ENCODE peak calls at places on chromosomes 11 and 22, in five cellular contexts. U, M, X, R and H are unnamed samples.

GRCh38 chr22:40560551-40560950 is 76.0 kb downstream of the MRTFA start:
- DNase-seq in U (no peak), M (peak; percentile 65), X (peak; percentile 73), R (no peak), H (no peak)

GRCh38 chr22:36921309-36922096 is 8.1 kb downstream of the CSF2RB start:
- DNase-seq in U (no peak), M (no peak), X (no peak), R (no peak), H (no peak)

GRCh38 chr11:77748266-77748665 is 72.3 kb downstream of the RSF1 start:
- DNase-seq in U (no peak), M (no peak), X (no peak), R (no peak), H (no peak)

GRCh38 chr22:44399906-44400762 is 87.4 kb upstream of the SHISAL1 start:
- DNase-seq in U (no peak), M (no peak), X (no peak), R (no peak), H (no peak)

GRCh38 chr11:7882860-7883259 is 48.2 kb downstream of the OR10A6 start:
- DNase-seq in U (no peak), M (no peak), X (peak; percentile 84), R (no peak), H (no peak)

GRCh38 chr22:23763579-23764331 is 965 bp downstream of the C22orf15 start:
- DNase-seq in U (peak; percentile 40), M (no peak), X (no peak), R (peak; percentile 37), H (no peak)

GRCh38 chr22:46070215-46070721 is 80.1 kb upstream of the PPARA start:
- DNase-seq in U (no peak), M (no peak), X (peak; percentile 36), R (peak; percentile 29), H (peak; percentile 82)

GRCh38 chr11:44793350-44794090 is 66.8 kb downstream of the TSPAN18 start:
- DNase-seq in U (no peak), M (peak; percentile 6), X (peak; percentile 65), R (no peak), H (no peak)

GRCh38 chr22:35335936-35336781 is 36.5 kb downstream of the TOM1 start:
- DNase-seq in U (no peak), M (no peak), X (no peak), R (no peak), H (no peak)

GRCh38 chr11:65506316-65506769 is 7.5 kb downstream of the MALAT1 start:
- DNase-seq in U (no peak), M (no peak), X (no peak), R (no peak), H (no peak)

GRCh38 chr11:64694821-64695365 is 28.1 kb downstream of the NRXN2 start:
- DNase-seq in U (no peak), M (no peak), X (no peak), R (no peak), H (no peak)

GRCh38 chr11:85889676-85890579 is 34.7 kb downstream of the CCDC83 start:
- DNase-seq in U (no peak), M (peak; percentile 81), X (peak; percentile 84), R (no peak), H (no peak)

GRCh38 chr11:32838505-32839274 is 9.0 kb downstream of the PRRG4 start:
- DNase-seq in U (no peak), M (no peak), X (peak; percentile 39), R (no peak), H (peak; percentile 42)

GRCh38 chr22:37030560-37031281 is 11.2 kb downstream of the MPST start:
- DNase-seq in U (no peak), M (no peak), X (no peak), R (no peak), H (no peak)

GRCh38 chr11:45075952-45076351 is 70.5 kb upstream of the PRDM11 start:
- DNase-seq in U (no peak), M (no peak), X (no peak), R (no peak), H (no peak)

GRCh38 chr22:40679249-40679963 is at the start of gene MCHR1:
- DNase-seq in U (no peak), M (no peak), X (no peak), R (no peak), H (no peak)

GRCh38 chr11:763073-763463 is 14.2 kb downstream of the GATD1 start:
- DNase-seq in U (no peak), M (no peak), X (no peak), R (no peak), H (peak; percentile 71)

GRCh38 chr11:73586791-73587190 is 11.1 kb downstream of the FAM168A start:
- DNase-seq in U (no peak), M (no peak), X (no peak), R (no peak), H (no peak)

GRCh38 chr11:122230387-122230760 is 114.4 kb upstream of the BLID start:
- DNase-seq in U (no peak), M (no peak), X (no peak), R (no peak), H (no peak)

GRCh38 chr11:61567286-61568061 is 13.4 kb downstream of the SYT7 start:
- DNase-seq in U (peak; percentile 42), M (peak; percentile 58), X (peak; percentile 80), R (peak; percentile 79), H (peak; percentile 87)

GRCh38 chr11:110249066-110249465 is 47.3 kb downstream of the RDX start:
- DNase-seq in U (no peak), M (no peak), X (peak; percentile 52), R (no peak), H (no peak)

GRCh38 chr22:27642104-27642800 is 159.3 kb downstream of the MN1 start:
- DNase-seq in U (no peak), M (no peak), X (no peak), R (no peak), H (no peak)

GRCh38 chr11:118910309-118911112 is 15.2 kb downstream of the BCL9L start:
- DNase-seq in U (peak; percentile 47), M (peak; percentile 86), X (peak; percentile 94), R (no peak), H (peak; percentile 82)

GRCh38 chr22:46149493-46149997 is 781 bp upstream of the PPARA start:
- DNase-seq in U (peak; percentile 16), M (peak; percentile 10), X (no peak), R (no peak), H (peak; percentile 88)

GRCh38 chr22:50551160-50551752 is 5.6 kb downstream of the KLHDC7B start:
- DNase-seq in U (no peak), M (no peak), X (no peak), R (no peak), H (no peak)

GRCh38 chr22:23533328-23533762 is 46.7 kb downstream of the IGLL1 start:
- DNase-seq in U (no peak), M (no peak), X (peak; percentile 62), R (no peak), H (peak; percentile 52)

GRCh38 chr11:73310661-73311393 is 2.8 kb downstream of the ARHGEF17 start:
- DNase-seq in U (no peak), M (no peak), X (no peak), R (no peak), H (no peak)

GRCh38 chr11:68354181-68354872 is 41.9 kb downstream of the LRP5 start:
- DNase-seq in U (no peak), M (peak; percentile 93), X (peak; percentile 78), R (no peak), H (peak; percentile 90)

GRCh38 chr11:69198891-69199582 is 43.3 kb downstream of the SMIM38 start:
- DNase-seq in U (no peak), M (no peak), X (no peak), R (no peak), H (no peak)